ENCODE peak calls at places on chromosomes 6 and 20, in ten cellular contexts. V is ovary, O is heart right ventricle, B is left ventricle myocardium inferior, S is PC-9, K is aorta, Q is A673, W is body of pancreas, H is lung, I is HCT116. L is an unnamed sample.

GRCh38 chr6:1609662-1610496 is at the start of gene FOXC1:
- DNase-seq in V (peak; percentile 93), O (peak; percentile 92), B (peak; percentile 88), S (peak; percentile 81), K (peak; percentile 97), Q (peak; percentile 73), W (peak; percentile 89), H (peak; percentile 82), I (peak; percentile 83), L (peak; percentile 89)

GRCh38 chr20:44485830-44486198 is 10.1 kb downstream of the TTPAL start:
- DNase-seq in V (no peak), O (no peak), B (no peak), S (no peak), K (no peak), Q (no peak), W (no peak), H (no peak), I (no peak), L (no peak)

GRCh38 chr20:9246731-9247130 is 177.8 kb downstream of the PLCB4 start:
- DNase-seq in V (no peak), O (no peak), B (no peak), S (no peak), K (no peak), Q (no peak), W (no peak), H (no peak), I (no peak), L (no peak)

GRCh38 chr6:137323860-137324259 is 104.7 kb upstream of the IFNGR1 start:
- DNase-seq in V (no peak), O (no peak), B (no peak), S (peak; percentile 8), K (no peak), Q (peak; percentile 16), W (no peak), H (no peak), I (no peak), L (no peak)

GRCh38 chr20:2133318-2134183 is 31.9 kb downstream of the STK35 start:
- DNase-seq in V (no peak), O (no peak), B (no peak), S (peak; percentile 81), K (peak; percentile 73), Q (no peak), W (no peak), H (no peak), I (no peak), L (no peak)

GRCh38 chr6:13590574-13591153 is 16.3 kb downstream of the SIRT5 start:
- DNase-seq in V (no peak), O (no peak), B (no peak), S (no peak), K (no peak), Q (no peak), W (no peak), H (no peak), I (no peak), L (no peak)

GRCh38 chr20:63701329-63702035 is 5.0 kb downstream of the TNFRSF6B start:
- DNase-seq in V (no peak), O (no peak), B (no peak), S (no peak), K (peak; percentile 73), Q (no peak), W (peak; percentile 13), H (no peak), I (no peak), L (no peak)

GRCh38 chr20:63641146-63641791 is 12.0 kb downstream of the STMN3 start:
- DNase-seq in V (no peak), O (no peak), B (no peak), S (peak; percentile 53), K (no peak), Q (no peak), W (no peak), H (no peak), I (no peak), L (no peak)

GRCh38 chr20:7841967-7842301 is 98.3 kb downstream of the HAO1 start:
- DNase-seq in V (no peak), O (peak; percentile 25), B (peak; percentile 30), S (no peak), K (peak; percentile 77), Q (peak; percentile 9), W (no peak), H (no peak), I (no peak), L (no peak)

GRCh38 chr6:29521006-29521680 is 33.4 kb upstream of the MAS1L start:
- DNase-seq in V (no peak), O (no peak), B (no peak), S (no peak), K (no peak), Q (no peak), W (no peak), H (peak; percentile 14), I (no peak), L (no peak)

GRCh38 chr20:16580127-16580526 is 6.9 kb upstream of the KIF16B start:
- DNase-seq in V (no peak), O (peak; percentile 20), B (no peak), S (peak; percentile 85), K (no peak), Q (no peak), W (no peak), H (no peak), I (no peak), L (no peak)

GRCh38 chr6:53439556-53439955 is 90.8 kb upstream of the ELOVL5 start:
- DNase-seq in V (no peak), O (no peak), B (no peak), S (no peak), K (no peak), Q (no peak), W (no peak), H (no peak), I (no peak), L (peak; percentile 20)

GRCh38 chr6:30889138-30889885 is 5.0 kb downstream of the DDR1 start:
- DNase-seq in V (no peak), O (no peak), B (no peak), S (no peak), K (no peak), Q (no peak), W (no peak), H (no peak), I (no peak), L (no peak)

GRCh38 chr20:64232794-64233193 is 22.8 kb upstream of the PCMTD2 start:
- DNase-seq in V (no peak), O (peak; percentile 46), B (peak; percentile 52), S (no peak), K (no peak), Q (peak; percentile 69), W (peak; percentile 30), H (no peak), I (no peak), L (peak; percentile 71)

GRCh38 chr20:53829086-53829703 is 235.6 kb upstream of the ZNF217 start:
- DNase-seq in V (no peak), O (no peak), B (no peak), S (peak; percentile 98), K (no peak), Q (peak; percentile 68), W (peak; percentile 17), H (no peak), I (peak; percentile 78), L (no peak)

DNA sequence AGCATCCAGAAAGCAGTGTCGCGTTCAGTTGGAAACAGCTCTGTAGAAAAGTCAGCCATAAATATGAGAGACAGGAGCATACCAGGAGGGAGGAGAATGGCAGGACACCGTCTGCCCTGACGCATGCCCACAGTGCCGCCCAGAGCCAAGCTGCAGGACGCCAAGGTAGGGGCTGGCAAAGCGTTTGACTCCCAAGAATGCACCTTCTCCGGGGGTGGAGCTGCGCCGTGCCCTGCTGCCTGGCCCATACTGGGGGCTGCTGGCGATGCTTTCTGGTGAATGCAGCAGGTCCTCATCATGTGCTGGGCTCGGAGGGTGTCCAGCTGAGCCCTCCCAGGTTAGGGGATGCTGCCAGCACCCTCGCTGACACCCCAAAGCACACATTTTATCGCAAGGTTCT is 349.8 kb downstream of the CDH4 start:
- DNase-seq in V (no peak), O (no peak), B (no peak), S (no peak), K (no peak), Q (no peak), W (no peak), H (no peak), I (no peak), L (no peak)
- H3K4me1 ChIP-seq in V (no peaks in the 10 kb centered on the region), O (no peaks in the 10 kb centered on the region), B (no peaks in the 10 kb centered on the region), S (no peaks in the 10 kb centered on the region), K (no peaks in the 10 kb centered on the region), Q (no peaks in the 10 kb centered on the region), W (no peaks in the 10 kb centered on the region), H (no peaks in the 10 kb centered on the region), I (no peaks in the 10 kb centered on the region), L (peaks cover 4% of the 10 kb centered on the region)

GRCh38 chr6:34143884-34144580 is 1.9 kb downstream of the GRM4 start:
- DNase-seq in V (no peak), O (no peak), B (no peak), S (no peak), K (peak; percentile 73), Q (peak; percentile 63), W (no peak), H (no peak), I (no peak), L (peak; percentile 34)
- H3K27me3 ChIP-seq in V (no peaks in the 10 kb centered on the region), O (peaks cover 68% of the 10 kb centered on the region), B (peaks cover 94% of the 10 kb centered on the region), S (peaks cover 75% of the 10 kb centered on the region), K (no peaks in the 10 kb centered on the region), Q (peaks cover 31% of the 10 kb centered on the region), W (no peaks in the 10 kb centered on the region), H (peaks cover 10% of the 10 kb centered on the region), I (no peaks in the 10 kb centered on the region), L (no peaks in the 10 kb centered on the region)

GRCh38 chr6:56862415-56863175 is 92.3 kb upstream of the BEND6 start:
- DNase-seq in V (no peak), O (no peak), B (no peak), S (no peak), K (no peak), Q (no peak), W (no peak), H (no peak), I (no peak), L (no peak)

GRCh38 chr6:56864171-56864616 is 90.7 kb upstream of the BEND6 start:
- DNase-seq in V (no peak), O (no peak), B (no peak), S (peak; percentile 77), K (no peak), Q (no peak), W (no peak), H (no peak), I (no peak), L (no peak)

GRCh38 chr6:56866917-56867522 is 87.9 kb upstream of the BEND6 start:
- DNase-seq in V (no peak), O (no peak), B (no peak), S (peak; percentile 66), K (no peak), Q (no peak), W (no peak), H (no peak), I (no peak), L (no peak)

GRCh38 chr6:56863366-56863765 is 91.5 kb upstream of the BEND6 start:
- DNase-seq in V (no peak), O (no peak), B (no peak), S (peak; percentile 70), K (no peak), Q (no peak), W (no peak), H (no peak), I (no peak), L (no peak)

GRCh38 chr6:56865081-56865875 is 89.6 kb upstream of the BEND6 start:
- DNase-seq in V (no peak), O (no peak), B (no peak), S (no peak), K (no peak), Q (no peak), W (no peak), H (no peak), I (no peak), L (no peak)
- H3K4me1 ChIP-seq in V (no peaks in the 10 kb centered on the region), O (peaks cover 24% of the 10 kb centered on the region), B (peaks cover 17% of the 10 kb centered on the region), S (peaks cover 100% of the 10 kb centered on the region), K (no peaks in the 10 kb centered on the region), Q (no peaks in the 10 kb centered on the region), W (peaks cover 8% of the 10 kb centered on the region), H (no peaks in the 10 kb centered on the region), I (peaks cover 98% of the 10 kb centered on the region), L (no peaks in the 10 kb centered on the region)

GRCh38 chr6:162058281-162058875 is 669.2 kb downstream of the PRKN start:
- DNase-seq in V (no peak), O (peak; percentile 17), B (peak; percentile 49), S (no peak), K (no peak), Q (no peak), W (peak; percentile 93), H (no peak), I (peak; percentile 93), L (no peak)
- H3K27me3 ChIP-seq in V (no peaks in the 10 kb centered on the region), O (no peaks in the 10 kb centered on the region), B (no peaks in the 10 kb centered on the region), S (peaks cover 19% of the 10 kb centered on the region), K (no peaks in the 10 kb centered on the region), Q (no peaks in the 10 kb centered on the region), W (no peaks in the 10 kb centered on the region), H (no peaks in the 10 kb centered on the region), I (no peaks in the 10 kb centered on the region), L (no peaks in the 10 kb centered on the region)

L was measured in testis.